ENCODE peak calls at places on chromosomes 1 and 21, in seven cellular contexts. N is CD8-positive, alpha-beta T cell; E is tibial nerve; F is CD8-positive, alpha-beta memory T cell; T is right cardiac atrium; W is aorta; D is left ventricle myocardium inferior. I is an unnamed sample. For H3K4me1, the result is how much of the 10 kb centered on the place peaks cover.

GRCh38 chr1:234781241-234782056 is 171.5 kb upstream of the IRF2BP2 start:
- DNase-seq in N (peak), E (no peak), F (no peak), T (no peak), W (no peak), D (no peak), I (no peak)

GRCh38 chr1:156342556-156342955 is 4.2 kb downstream of the TSACC start:
- DNase-seq in N (no peak), E (no peak), F (no peak), T (no peak), W (no peak), D (no peak), I (no peak)

GRCh38 chr1:91596474-91596873 is 95.8 kb downstream of the CDC7 start:
- DNase-seq in N (no peak), E (no peak), F (no peak), T (no peak), W (no peak), D (no peak), I (no peak)

GRCh38 chr1:150925080-150925479 is 1.1 kb upstream of the SETDB1 start:
- DNase-seq in N (no peak), E (no peak), F (peak), T (no peak), W (no peak), D (no peak), I (peak)

GRCh38 chr1:9317591-9318331 is 25.1 kb downstream of the SPSB1 start:
- DNase-seq in N (no peak), E (no peak), F (no peak), T (peak), W (no peak), D (peak), I (peak)

GRCh38 chr1:65890201-65890600 is 97.5 kb downstream of the PDE4B start:
- DNase-seq in N (no peak), E (no peak), F (no peak), T (no peak), W (no peak), D (no peak), I (no peak)

GRCh38 chr1:36516372-36517018 is 33.8 kb upstream of the CSF3R start:
- DNase-seq in N (peak), E (no peak), F (peak), T (peak), W (no peak), D (peak), I (no peak)

GRCh38 chr1:22972760-22973159 is at the start of gene LACTBL1:
- DNase-seq in N (no peak), E (no peak), F (no peak), T (no peak), W (peak), D (no peak), I (no peak)

DNA sequence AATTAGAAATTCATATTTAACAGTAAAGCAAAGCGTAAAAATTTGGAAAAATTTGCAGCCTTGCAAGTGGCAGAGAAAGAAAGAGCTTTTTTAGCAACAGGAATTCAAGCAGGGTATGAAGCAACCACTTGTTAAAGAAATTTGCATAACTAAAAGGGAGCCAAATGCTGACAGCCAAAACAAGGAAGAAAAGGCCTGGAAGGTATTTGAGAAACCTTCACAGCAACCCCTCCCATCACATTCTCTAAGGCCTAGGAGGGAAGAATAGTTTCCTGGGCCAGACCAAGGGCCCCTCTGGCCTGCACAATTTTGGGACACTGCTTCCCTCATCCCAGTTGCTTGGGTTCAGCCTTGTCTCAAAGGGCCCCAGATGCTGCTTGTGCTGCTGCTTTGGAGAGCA is 672.4 kb upstream of the TMPRSS15 start:
- DNase-seq in N (no peak), E (no peak), F (no peak), T (no peak), W (no peak), D (no peak), I (no peak)
- H3K4me1 ChIP-seq in N (under half), E (under half), F (under half), T (under half), W (under half), D (under half), I (under half)

GRCh38 chr21:40335689-40336088 is 468.5 kb downstream of the PCP4 start:
- DNase-seq in N (no peak), E (no peak), F (no peak), T (no peak), W (no peak), D (no peak), I (no peak)
- H3K4me3 ChIP-seq in N (no peak), E (no peak), F (no peak), T (no peak), W (no peak), D (no peak), I (no peak)

GRCh38 chr1:6743189-6744101 is 41.8 kb upstream of the CAMTA1 start:
- DNase-seq in N (peak), E (peak), F (peak), T (peak), W (peak), D (peak), I (peak)
- H3K27ac ChIP-seq in N (no peak), E (no peak), F (no peak), T (peak), W (no peak), D (peak), I (peak)

GRCh38 chr21:23949493-23949892 is 1657.8 kb downstream of the MRPL39 start:
- DNase-seq in N (no peak), E (no peak), F (no peak), T (no peak), W (no peak), D (no peak), I (no peak)

GRCh38 chr21:23955130-23955873 is 1652.0 kb downstream of the MRPL39 start:
- DNase-seq in N (no peak), E (no peak), F (no peak), T (no peak), W (no peak), D (no peak), I (no peak)

GRCh38 chr21:23951251-23951650 is 1656.0 kb downstream of the MRPL39 start:
- DNase-seq in N (no peak), E (no peak), F (no peak), T (no peak), W (no peak), D (no peak), I (no peak)

GRCh38 chr21:23952269-23952668 is 1655.0 kb downstream of the MRPL39 start:
- DNase-seq in N (no peak), E (no peak), F (no peak), T (no peak), W (no peak), D (no peak), I (no peak)

GRCh38 chr21:23950344-23950743 is 1656.9 kb downstream of the MRPL39 start:
- DNase-seq in N (no peak), E (no peak), F (no peak), T (no peak), W (no peak), D (no peak), I (no peak)
- H3K4me1 ChIP-seq in N (under half), E (under half), F (under half), T (under half), W (under half), D (under half), I (under half)

GRCh38 chr1:39205102-39205780 is 746 bp downstream of the MACF1 start:
- DNase-seq in N (peak), E (peak), F (peak), T (peak), W (no peak), D (peak), I (peak)
- H3K4me3 ChIP-seq in N (peak), E (peak), F (peak), T (peak), W (peak), D (peak), I (peak)

GRCh38 chr1:112718691-112719418 is 3.7 kb upstream of the PPM1J start:
- DNase-seq in N (peak), E (peak), F (peak), T (peak), W (peak), D (peak), I (peak)
- H3K27ac ChIP-seq in N (no peak), E (no peak), F (no peak), T (no peak), W (no peak), D (no peak), I (no peak)